ENCODE peak calls at places on chromosome 19, in six cellular contexts. I is GM23338, W is GM23248, H is OCI-LY7, X is hepatocyte, M is Karpas-422. U is an unnamed sample. For H3K9me2, the result is how much of the 10 kb centered on the place peaks cover.

GRCh38 chr19:3898426-3898825 is 17.9 kb downstream of the ATCAY start:
- DNase-seq in I (no peak), W (no peak), H (no peak), X (no peak), M (no peak), U (no peak)

GRCh38 chr19:44890366-44891015 is 563 bp upstream of the TOMM40 start:
- DNase-seq in I (peak), W (peak), H (peak), X (peak), M (peak), U (peak)

GRCh38 chr19:18185538-18185937 is 7.5 kb upstream of the MPV17L2 start:
- DNase-seq in I (peak), W (no peak), H (no peak), X (no peak), M (no peak), U (no peak)

GRCh38 chr19:35318679-35319448 is 10.1 kb upstream of the CD22 start:
- DNase-seq in I (no peak), W (peak), H (no peak), X (no peak), M (no peak), U (peak)

GRCh38 chr19:10421981-10422461 is 1.7 kb downstream of the PDE4A start:
- DNase-seq in I (no peak), W (no peak), H (peak), X (peak), M (no peak), U (no peak)

GRCh38 chr19:50607388-50607787 is 32.3 kb downstream of the SYT3 start:
- DNase-seq in I (no peak), W (no peak), H (no peak), X (no peak), M (no peak), U (no peak)

GRCh38 chr19:47227347-47228167 is 3.4 kb downstream of the BBC3 start:
- DNase-seq in I (peak), W (peak), H (peak), X (peak), M (peak), U (peak)

GRCh38 chr19:14002571-14003278 is 3.4 kb downstream of the RFX1 start:
- DNase-seq in I (no peak), W (no peak), H (peak), X (no peak), M (no peak), U (no peak)

GRCh38 chr19:38273499-38273898 is 9.1 kb downstream of the SPINT2 start:
- DNase-seq in I (no peak), W (no peak), H (no peak), X (peak), M (no peak), U (no peak)

GRCh38 chr19:18388328-18389094 is 2.6 kb downstream of the GDF15 start:
- DNase-seq in I (peak), W (peak), H (peak), X (peak), M (peak), U (no peak)

GRCh38 chr19:48121909-48122371 is 11.3 kb upstream of the PLA2G4C start:
- DNase-seq in I (no peak), W (no peak), H (no peak), X (no peak), M (no peak), U (no peak)

GRCh38 chr19:43438291-43439162 is 23.8 kb downstream of the TEX101 start:
- DNase-seq in I (no peak), W (peak), H (no peak), X (peak), M (no peak), U (no peak)

GRCh38 chr19:56404705-56405056 is 549 bp downstream of the ZNF583 start:
- DNase-seq in I (no peak), W (peak), H (no peak), X (no peak), M (no peak), U (no peak)

GRCh38 chr19:50060107-50060506 is 34.3 kb downstream of the ZNF473 start:
- DNase-seq in I (no peak), W (no peak), H (no peak), X (no peak), M (no peak), U (no peak)

GRCh38 chr19:17778621-17779280 is 16.2 kb upstream of the B3GNT3 start:
- DNase-seq in I (peak), W (no peak), H (no peak), X (no peak), M (no peak), U (no peak)

GRCh38 chr19:50427997-50428425 is 4.7 kb upstream of the MYBPC2 start:
- DNase-seq in I (peak), W (peak), H (peak), X (peak), M (no peak), U (no peak)

GRCh38 chr19:18340237-18340989 is at the start of gene PGPEP1:
- DNase-seq in I (peak), W (peak), H (peak), X (peak), M (peak), U (no peak)

GRCh38 chr19:46704379-46705076 is 12.4 kb downstream of the PRKD2 start:
- DNase-seq in I (peak), W (peak), H (peak), X (peak), M (peak), U (no peak)

GRCh38 chr19:40216013-40216776 is 2.0 kb downstream of the TTC9B start:
- DNase-seq in I (peak), W (no peak), H (no peak), X (no peak), M (no peak), U (no peak)

GRCh38 chr19:40217027-40217810 is 965 bp downstream of the TTC9B start:
- DNase-seq in I (peak), W (peak), H (peak), X (peak), M (no peak), U (peak)

GRCh38 chr19:40216777-40217026 is 1.5 kb downstream of the TTC9B start:
- DNase-seq in I (no peak), W (no peak), H (no peak), X (no peak), M (no peak), U (no peak)

GRCh38 chr19:40219721-40220276 is 1.6 kb upstream of the TTC9B start:
- DNase-seq in I (no peak), W (peak), H (no peak), X (peak), M (no peak), U (peak)

GRCh38 chr19:40217921-40218890 is at the start of gene TTC9B:
- DNase-seq in I (peak), W (peak), H (no peak), X (peak), M (no peak), U (no peak)
- H3K9me2 ChIP-seq in I (under half), W (under half), H (under half), X (under half), M (under half), U (under half)

GRCh38 chr19:29528350-29528945 is 2.7 kb downstream of the VSTM2B start:
- DNase-seq in I (peak), W (peak), H (peak), X (peak), M (peak), U (peak)
- H2AFZ ChIP-seq in I (peak), W (peak), H (no peak), X (peak), M (no peak), U (peak)

GRCh38 chr19:52343548-52343947 is 7.5 kb downstream of the ZNF610 start:
- DNase-seq in I (peak), W (peak), H (peak), X (peak), M (peak), U (peak)
- H3K9me2 ChIP-seq in I (under half), W (under half), H (under half), X (under half), M (under half), U (under half)

DNA sequence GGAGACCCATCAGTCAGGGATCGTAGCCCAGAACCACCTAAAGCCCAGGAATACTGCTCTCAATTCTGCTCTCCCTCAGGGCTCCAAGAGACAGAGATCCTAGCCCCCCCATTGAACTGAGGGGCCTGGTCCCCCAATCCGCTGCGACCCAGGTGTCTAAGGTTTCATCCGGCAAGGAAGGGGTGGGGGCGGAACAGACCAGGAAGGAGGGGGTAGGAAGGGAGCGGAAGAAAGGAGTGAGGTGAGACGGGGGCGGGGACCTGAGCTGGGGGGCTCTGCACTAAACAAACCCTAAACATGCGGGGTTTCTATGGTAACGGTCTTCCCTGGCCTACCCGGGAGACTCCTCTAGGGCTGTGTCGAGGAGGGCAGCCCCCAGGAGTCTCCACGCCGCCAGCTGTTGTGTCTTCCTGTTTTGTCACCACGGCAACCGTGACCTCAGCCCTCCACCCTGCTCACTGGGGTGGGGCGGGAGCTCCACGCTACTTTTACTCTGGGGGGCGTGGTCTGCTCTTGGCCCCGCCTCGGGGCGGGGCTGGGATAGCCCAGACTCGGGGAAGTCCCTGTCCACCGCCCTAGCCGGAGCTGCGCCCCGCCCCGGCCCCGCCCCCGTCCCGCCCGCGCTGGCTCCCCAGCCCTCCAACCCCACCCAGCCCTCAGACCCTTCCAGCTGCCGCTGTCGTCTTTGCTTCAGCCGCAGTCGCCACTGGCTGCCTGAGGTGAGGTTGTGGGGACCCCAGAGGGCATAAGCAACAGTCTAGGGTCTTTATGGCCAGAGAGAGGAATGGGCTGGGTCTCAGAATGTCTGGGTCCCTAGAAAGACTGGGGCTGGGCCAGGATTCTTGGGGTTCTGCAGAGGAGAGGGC is at the start of gene MYADM:
- DNase-seq in I (peak), W (peak), H (peak), X (peak), M (peak), U (peak)
- H2AFZ ChIP-seq in I (no peak), W (peak), H (peak), X (peak), M (no peak), U (no peak)

DNA sequence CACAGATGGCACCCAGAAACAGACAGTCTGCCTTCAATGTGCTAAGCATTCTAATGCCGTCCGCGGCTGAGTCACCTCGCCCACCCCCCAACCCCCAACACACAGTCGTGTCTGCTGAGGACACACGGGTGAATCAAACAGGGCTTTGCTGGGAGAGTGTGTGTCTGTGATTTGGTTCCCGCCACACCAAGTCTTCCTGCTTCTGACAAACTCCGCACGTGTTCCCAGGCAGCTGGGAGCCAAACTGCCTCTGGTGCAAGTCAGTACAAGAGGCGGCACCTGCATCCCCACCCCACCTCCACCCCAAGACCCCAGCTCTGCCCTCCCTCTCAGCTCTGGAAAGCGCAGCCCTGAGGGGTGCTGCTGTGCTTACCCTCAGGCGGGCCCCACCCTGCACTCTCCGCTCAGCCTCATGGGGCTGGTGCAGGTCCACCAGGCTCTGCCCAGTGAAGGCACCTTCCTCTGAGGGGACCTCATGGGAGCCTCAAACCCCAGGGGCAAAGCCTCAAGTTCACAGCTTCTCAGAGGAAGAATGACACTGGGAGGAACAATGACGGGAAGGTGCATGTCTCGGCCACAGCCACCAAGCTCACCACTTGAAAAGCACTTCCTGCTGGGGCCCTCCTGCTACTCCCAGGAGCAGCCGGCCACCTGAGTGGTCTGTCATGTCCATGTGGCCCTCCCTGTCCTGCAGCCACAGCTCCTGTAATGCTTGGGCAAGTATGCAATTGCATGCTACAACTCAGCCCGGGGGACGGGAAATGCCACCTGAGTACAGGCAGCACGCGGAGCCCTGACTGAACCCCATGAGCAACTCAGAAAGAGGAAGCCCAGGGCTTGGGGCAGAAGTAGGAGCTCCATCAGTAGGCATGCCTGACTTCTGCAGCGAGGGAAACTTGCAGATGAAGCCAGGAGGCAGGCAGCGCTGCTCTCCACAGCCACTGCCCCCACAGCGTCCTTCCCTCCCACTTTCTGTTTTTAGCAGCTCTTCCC is 15.1 kb upstream of the SLC35E1 start:
- DNase-seq in I (peak), W (peak), H (peak), X (no peak), M (peak), U (no peak)
- H3K9me2 ChIP-seq in I (under half), W (under half), H (under half), X (under half), M (under half), U (under half)

GRCh38 chr19:6532244-6532999 is 1.6 kb downstream of the TNFSF9 start:
- DNase-seq in I (no peak), W (no peak), H (peak), X (no peak), M (peak), U (no peak)

GRCh38 chr19:6533000-6533328 is 2.1 kb downstream of the TNFSF9 start:
- DNase-seq in I (no peak), W (no peak), H (no peak), X (no peak), M (no peak), U (no peak)

GRCh38 chr19:6534451-6535093 is 3.7 kb downstream of the TNFSF9 start:
- DNase-seq in I (peak), W (no peak), H (no peak), X (no peak), M (peak), U (no peak)

GRCh38 chr19:6535558-6536137 is 4.8 kb downstream of the TNFSF9 start:
- DNase-seq in I (no peak), W (no peak), H (no peak), X (no peak), M (peak), U (no peak)

GRCh38 chr19:6533746-6534418 is 3.1 kb downstream of the TNFSF9 start:
- DNase-seq in I (peak), W (no peak), H (no peak), X (no peak), M (no peak), U (no peak)
- H2AFZ ChIP-seq in I (peak), W (no peak), H (no peak), X (no peak), M (no peak), U (no peak)

U was measured in HCT116.